ENCODE peak calls at places on chromosomes 1 and 21, in five cellular contexts. One of them, this sample, is unnamed. For H3K27me3, the result is how much of the 10 kb centered on the place peaks cover.

GRCh38 chr1:903721-904270 is 19.9 kb upstream of the SAMD11 start:
- DNase-seq in HCT116: no peak
- DNase-seq in HL-60: no peak
- DNase-seq in GM23338: no peak
- DNase-seq in K562: no peak
- DNase-seq in this sample: no peak

GRCh38 chr1:189774721-189775287 is 702.9 kb downstream of the BRINP3 start:
- DNase-seq in HCT116: no peak
- DNase-seq in HL-60: no peak
- DNase-seq in GM23338: no peak
- DNase-seq in K562: no peak
- DNase-seq in this sample: no peak

GRCh38 chr1:70504176-70504820 is 93.2 kb downstream of the CTH start:
- DNase-seq in HCT116: no peak
- DNase-seq in HL-60: no peak
- DNase-seq in GM23338: no peak
- DNase-seq in K562: peak
- DNase-seq in this sample: no peak

GRCh38 chr1:50796277-50796676 is 163.8 kb downstream of the FAF1 start:
- DNase-seq in HCT116: no peak
- DNase-seq in HL-60: no peak
- DNase-seq in GM23338: no peak
- DNase-seq in K562: no peak
- DNase-seq in this sample: no peak

GRCh38 chr1:38026592-38027200 is 14.2 kb downstream of the UTP11 start:
- DNase-seq in HCT116: no peak
- DNase-seq in HL-60: no peak
- DNase-seq in GM23338: peak
- DNase-seq in K562: no peak
- DNase-seq in this sample: no peak

GRCh38 chr1:232438476-232438875 is 191.5 kb downstream of the SIPA1L2 start:
- DNase-seq in HCT116: no peak
- DNase-seq in HL-60: no peak
- DNase-seq in GM23338: peak
- DNase-seq in K562: no peak
- DNase-seq in this sample: no peak

GRCh38 chr1:200478945-200479558 is 69.2 kb upstream of the ZNF281 start:
- DNase-seq in HCT116: no peak
- DNase-seq in HL-60: no peak
- DNase-seq in GM23338: no peak
- DNase-seq in K562: no peak
- DNase-seq in this sample: no peak

GRCh38 chr1:155507960-155508359 is 54.6 kb downstream of the ASH1L start:
- DNase-seq in HCT116: no peak
- DNase-seq in HL-60: no peak
- DNase-seq in GM23338: no peak
- DNase-seq in K562: no peak
- DNase-seq in this sample: no peak

GRCh38 chr1:95086949-95087533 is 14.3 kb upstream of the ALG14 start:
- DNase-seq in HCT116: no peak
- DNase-seq in HL-60: no peak
- DNase-seq in GM23338: peak
- DNase-seq in K562: peak
- DNase-seq in this sample: no peak

GRCh38 chr1:153609585-153609907 is 3.4 kb downstream of the S100A16 start:
- DNase-seq in HCT116: no peak
- DNase-seq in HL-60: no peak
- DNase-seq in GM23338: no peak
- DNase-seq in K562: no peak
- DNase-seq in this sample: no peak

GRCh38 chr1:153608089-153608672 is 4.8 kb downstream of the S100A16 start:
- DNase-seq in HCT116: no peak
- DNase-seq in HL-60: no peak
- DNase-seq in GM23338: peak
- DNase-seq in K562: no peak
- DNase-seq in this sample: no peak

GRCh38 chr1:153610334-153611023 is 2.5 kb downstream of the S100A16 start:
- DNase-seq in HCT116: no peak
- DNase-seq in HL-60: no peak
- DNase-seq in GM23338: no peak
- DNase-seq in K562: peak
- DNase-seq in this sample: no peak

GRCh38 chr1:153607381-153607780 is 5.6 kb downstream of the S100A16 start:
- DNase-seq in HCT116: no peak
- DNase-seq in HL-60: no peak
- DNase-seq in GM23338: no peak
- DNase-seq in K562: no peak
- DNase-seq in this sample: no peak

GRCh38 chr1:153608742-153609584 is 4.0 kb downstream of the S100A16 start:
- DNase-seq in HCT116: peak
- DNase-seq in HL-60: no peak
- DNase-seq in GM23338: peak
- DNase-seq in K562: peak
- DNase-seq in this sample: peak
- H3K27ac ChIP-seq in HCT116: peak
- H3K27ac ChIP-seq in HL-60: no peak
- H3K27ac ChIP-seq in GM23338: peak
- H3K27ac ChIP-seq in K562: peak
- H3K27ac ChIP-seq in this sample: peak

GRCh38 chr21:36377391-36377842 is 7.8 kb upstream of the CHAF1B start:
- DNase-seq in HCT116: no peak
- DNase-seq in HL-60: no peak
- DNase-seq in GM23338: no peak
- DNase-seq in K562: no peak
- DNase-seq in this sample: no peak
- TF ChIP-seq REST in HCT116: no peak
- TF ChIP-seq REST in HL-60: no peak
- TF ChIP-seq REST in GM23338: no peak
- TF ChIP-seq REST in K562: no peak
- TF ChIP-seq REST in this sample: no peak

GRCh38 chr1:204186597-204186996 is 9.7 kb downstream of the KISS1 start:
- DNase-seq in HCT116: no peak
- DNase-seq in HL-60: no peak
- DNase-seq in GM23338: no peak
- DNase-seq in K562: no peak
- DNase-seq in this sample: no peak

GRCh38 chr1:204191481-204191880 is 4.8 kb downstream of the KISS1 start:
- DNase-seq in HCT116: no peak
- DNase-seq in HL-60: no peak
- DNase-seq in GM23338: no peak
- DNase-seq in K562: no peak
- DNase-seq in this sample: no peak

GRCh38 chr1:204192046-204192445 is 4.2 kb downstream of the KISS1 start:
- DNase-seq in HCT116: no peak
- DNase-seq in HL-60: no peak
- DNase-seq in GM23338: no peak
- DNase-seq in K562: no peak
- DNase-seq in this sample: no peak

GRCh38 chr1:204190212-204191211 is 5.8 kb downstream of the KISS1 start:
- DNase-seq in HCT116: no peak
- DNase-seq in HL-60: peak
- DNase-seq in GM23338: peak
- DNase-seq in K562: peak
- DNase-seq in this sample: no peak

GRCh38 chr1:204188959-204189639 is 7.2 kb downstream of the KISS1 start:
- DNase-seq in HCT116: no peak
- DNase-seq in HL-60: no peak
- DNase-seq in GM23338: no peak
- DNase-seq in K562: no peak
- DNase-seq in this sample: no peak
- H3K27me3 ChIP-seq in HCT116: under half
- H3K27me3 ChIP-seq in HL-60: under half
- H3K27me3 ChIP-seq in GM23338: under half
- H3K27me3 ChIP-seq in K562: half or more
- H3K27me3 ChIP-seq in this sample: under half

DNA sequence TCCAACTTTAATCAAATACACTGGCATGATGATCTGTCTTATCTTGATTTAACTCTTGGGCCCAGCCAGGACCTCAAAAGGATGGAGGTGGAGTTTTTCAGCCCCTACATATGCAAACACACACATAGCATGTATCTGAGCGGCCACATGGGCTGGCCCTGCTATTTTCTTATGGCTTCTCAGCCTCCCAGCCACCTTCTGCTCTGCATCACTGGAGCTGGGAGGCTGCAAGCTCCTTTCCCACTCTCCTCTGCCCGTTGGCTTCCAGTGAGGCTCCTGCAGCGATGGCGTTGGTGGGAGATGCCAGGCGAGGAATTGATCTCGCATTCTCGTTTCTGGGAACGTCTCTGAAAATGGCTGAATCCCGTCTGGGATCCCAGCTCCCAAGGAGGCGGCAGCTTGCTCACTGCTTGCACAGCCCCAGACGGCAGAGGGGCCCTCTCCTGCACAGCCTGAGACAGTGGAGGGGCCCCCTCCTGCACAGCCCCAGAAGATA is 1.7 kb upstream of the PRXL2B start:
- DNase-seq in HCT116: no peak
- DNase-seq in HL-60: no peak
- DNase-seq in GM23338: no peak
- DNase-seq in K562: no peak
- DNase-seq in this sample: no peak
- H3K27ac ChIP-seq in HCT116: peak
- H3K27ac ChIP-seq in HL-60: peak
- H3K27ac ChIP-seq in GM23338: no peak
- H3K27ac ChIP-seq in K562: no peak
- H3K27ac ChIP-seq in this sample: no peak

DNA sequence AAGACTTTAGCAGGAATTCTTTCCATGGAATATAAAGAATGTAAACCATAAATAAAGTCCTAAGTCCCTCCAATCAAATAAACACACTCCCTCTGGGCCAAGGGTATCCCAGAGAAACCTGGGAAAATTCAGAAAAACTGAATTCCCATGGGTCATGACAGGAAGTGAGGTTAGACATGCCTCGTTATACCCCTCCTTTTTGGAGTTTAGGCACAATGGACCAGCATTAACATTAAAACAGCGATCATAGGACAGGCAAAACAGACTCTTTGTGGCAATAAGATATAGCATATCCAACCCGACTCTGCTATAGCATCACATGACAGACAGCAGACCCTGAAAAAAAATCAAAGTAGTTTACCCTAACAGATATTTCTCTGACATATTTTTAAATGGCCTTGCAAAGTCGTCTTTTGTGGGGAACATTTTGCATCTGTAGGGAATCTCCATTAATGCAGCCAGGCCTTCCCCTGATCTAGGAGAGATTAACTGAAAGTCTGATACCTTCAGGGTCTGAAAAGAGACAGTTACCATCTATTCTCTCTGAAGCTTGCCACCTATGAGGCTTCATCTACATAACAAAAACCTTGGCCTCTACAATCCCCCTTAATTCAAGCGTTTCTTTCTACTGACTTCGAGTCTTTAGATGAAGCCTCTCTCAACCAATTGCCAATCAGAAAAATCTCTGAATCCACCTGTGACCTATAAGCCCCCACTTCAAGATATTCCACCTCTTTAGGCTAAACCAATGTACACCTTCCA is 143.0 kb upstream of the KCNK1 start:
- DNase-seq in HCT116: no peak
- DNase-seq in HL-60: no peak
- DNase-seq in GM23338: peak
- DNase-seq in K562: no peak
- DNase-seq in this sample: no peak
- TF ChIP-seq REST in HCT116: no peak
- TF ChIP-seq REST in HL-60: no peak
- TF ChIP-seq REST in GM23338: no peak
- TF ChIP-seq REST in K562: no peak
- TF ChIP-seq REST in this sample: no peak

GRCh38 chr1:54506594-54506993 is 41.4 kb upstream of the ACOT11 start:
- DNase-seq in HCT116: no peak
- DNase-seq in HL-60: no peak
- DNase-seq in GM23338: no peak
- DNase-seq in K562: no peak
- DNase-seq in this sample: no peak
- H3K27me3 ChIP-seq in HCT116: under half
- H3K27me3 ChIP-seq in HL-60: under half
- H3K27me3 ChIP-seq in GM23338: under half
- H3K27me3 ChIP-seq in K562: half or more
- H3K27me3 ChIP-seq in this sample: under half

DNA sequence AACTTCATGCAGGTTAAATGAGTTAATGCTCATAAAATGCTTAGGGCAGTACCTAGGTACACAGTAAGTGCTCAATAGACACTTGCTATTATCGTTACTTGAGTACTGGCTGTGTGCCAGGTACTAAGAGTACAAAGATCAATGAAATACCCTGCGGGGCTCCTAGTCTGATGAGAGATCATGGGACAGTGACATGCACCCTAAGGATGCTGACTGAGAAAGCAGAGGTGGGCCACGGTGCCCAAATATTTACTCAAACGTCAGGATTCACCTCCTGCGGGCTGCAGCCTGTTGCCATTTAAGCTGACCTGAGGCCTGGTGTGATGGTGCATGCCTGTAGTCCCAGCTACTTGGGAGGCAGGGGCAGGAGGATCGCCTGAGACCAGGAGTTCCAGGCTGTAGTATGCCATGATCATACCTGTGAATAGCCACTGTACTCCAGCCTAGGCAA is 19.8 kb upstream of the LUZP1 start:
- DNase-seq in HCT116: no peak
- DNase-seq in HL-60: no peak
- DNase-seq in GM23338: no peak
- DNase-seq in K562: no peak
- DNase-seq in this sample: no peak
- H3K27ac ChIP-seq in HCT116: peak
- H3K27ac ChIP-seq in HL-60: no peak
- H3K27ac ChIP-seq in GM23338: no peak
- H3K27ac ChIP-seq in K562: no peak
- H3K27ac ChIP-seq in this sample: no peak